ENCODE peak calls at places on chromosomes 2 and 18, in eight cellular contexts. P, C, T, X, S, I, U and D are unnamed samples.

GRCh38 chr2:157764386-157764785 is 111.7 kb downstream of the ACVR1 start:
- DNase-seq in S (no peak), C (no peak), U (no peak), I (no peak), T (no peak), X (no peak), P (no peak), D (no peak)

GRCh38 chr18:59270689-59271257 is 2.5 kb downstream of the RAX start:
- DNase-seq in X (no peak), P (no peak), I (no peak), C (no peak), S (no peak), T (no peak), U (no peak), D (no peak)

GRCh38 chr2:159399716-159400525 is 113.4 kb upstream of the WDSUB1 start:
- DNase-seq in I (peak; percentile 77), T (peak; percentile 53), C (no peak), S (no peak), P (peak; percentile 1), X (peak; percentile 11), U (no peak), D (no peak)

GRCh38 chr2:206555721-206556120 is 86.6 kb upstream of the FAM237A start:
- DNase-seq in T (no peak), X (no peak), P (peak; percentile 26), U (no peak), I (no peak), C (no peak), S (no peak), D (no peak)

GRCh38 chr2:68415521-68415920 is 50.4 kb downstream of the PLEK start:
- DNase-seq in T (no peak), C (no peak), I (no peak), P (no peak), X (no peak), S (no peak), U (no peak), D (no peak)

GRCh38 chr2:70094978-70095832 is 7.9 kb downstream of the PCBP1 start:
- DNase-seq in X (peak; percentile 70), T (no peak), I (no peak), P (peak; percentile 47), U (no peak), C (no peak), S (peak; percentile 81), D (no peak)

GRCh38 chr2:189171956-189172609 is 7.5 kb downstream of the COL5A2 start:
- DNase-seq in P (no peak), X (no peak), I (no peak), U (peak; percentile 69), T (no peak), S (no peak), C (no peak), D (no peak)

GRCh38 chr2:60555066-60555793 is 1.8 kb upstream of the BCL11A start:
- DNase-seq in C (no peak), X (peak; percentile 64), P (peak; percentile 67), S (peak; percentile 72), I (no peak), U (peak; percentile 82), T (no peak), D (peak; percentile 64)

GRCh38 chr2:118834901-118835738 is 12.3 kb downstream of the EN1 start:
- DNase-seq in I (no peak), P (no peak), C (no peak), X (no peak), T (no peak), S (no peak), U (peak; percentile 51), D (no peak)

GRCh38 chr2:223580951-223581350 is 21.2 kb downstream of the SCG2 start:
- DNase-seq in S (no peak), I (no peak), P (peak; percentile 83), T (no peak), X (peak; percentile 43), C (no peak), U (peak; percentile 32), D (no peak)

GRCh38 chr18:35463050-35463449 is 34.7 kb downstream of the INO80C start:
- DNase-seq in P (peak; percentile 21), I (no peak), C (no peak), X (no peak), U (no peak), S (no peak), T (no peak), D (no peak)

GRCh38 chr2:160220545-160221009 is 20.5 kb upstream of the ITGB6 start:
- DNase-seq in I (no peak), C (no peak), S (no peak), X (no peak), T (no peak), U (no peak), P (no peak), D (no peak)

GRCh38 chr2:208541982-208542464 is 135.4 kb downstream of the PTH2R start:
- DNase-seq in C (no peak), S (no peak), U (no peak), X (no peak), P (no peak), I (no peak), T (no peak), D (no peak)

GRCh38 chr2:164479460-164479859 is 141.8 kb downstream of the GRB14 start:
- DNase-seq in I (no peak), U (peak; percentile 62), C (no peak), S (no peak), P (peak; percentile 45), X (peak; percentile 64), T (no peak), D (peak; percentile 49)
- TF ChIP-seq CTCF in I (peak; percentile 27), U (peak; percentile 33), C (peak; percentile 51), S (no peak), P (peak; percentile 41), X (peak; percentile 85), T (peak; percentile 49), D (peak; percentile 50)

DNA sequence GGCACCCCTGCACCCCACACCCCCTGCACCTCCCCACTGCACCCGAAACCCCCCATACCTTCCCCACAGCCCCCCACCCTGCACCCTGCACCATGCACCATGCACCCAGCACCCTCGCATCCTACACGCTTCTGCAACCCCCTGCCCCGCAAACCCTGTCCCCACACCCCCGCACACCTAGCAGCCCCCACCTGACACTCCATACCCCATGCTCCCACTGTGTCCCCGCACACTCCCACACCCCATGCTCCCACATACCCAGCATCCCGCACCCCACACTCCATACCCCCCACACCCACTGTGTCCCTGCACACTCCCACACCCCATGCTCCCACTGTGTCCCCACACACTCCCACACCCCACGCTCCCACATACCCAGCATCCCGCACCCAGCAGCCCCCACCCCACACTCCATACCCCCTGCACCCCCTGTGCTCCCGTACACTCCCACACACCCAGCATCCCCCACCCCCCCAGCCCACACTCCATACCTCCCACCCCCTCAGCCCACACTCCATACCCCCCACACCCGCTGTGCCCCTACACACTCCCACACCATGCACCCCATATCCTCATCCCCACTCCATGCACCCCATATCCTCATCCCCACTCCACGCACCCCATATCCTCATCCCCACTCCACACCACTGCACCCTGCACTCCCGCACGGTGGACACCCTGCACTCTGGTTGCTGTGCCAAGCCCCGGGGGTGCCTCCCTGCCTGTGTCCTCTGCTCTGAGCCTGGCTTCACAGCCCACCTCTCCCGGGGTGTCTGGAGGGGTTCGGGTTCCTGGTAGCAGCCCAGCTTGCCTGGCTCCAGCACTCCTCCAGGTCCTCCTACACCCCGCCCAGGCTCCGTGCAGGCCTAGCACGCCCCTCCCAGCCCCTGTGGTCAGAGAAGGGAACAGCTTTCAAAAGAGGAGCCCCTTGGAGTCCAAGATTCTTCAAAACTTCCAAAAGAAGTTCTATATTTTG is 93.9 kb upstream of the CTDP1 start:
- DNase-seq in T (no peak), P (no peak), I (no peak), X (no peak), C (no peak), U (no peak), S (no peak), D (no peak)
- TF ChIP-seq CTCF in T (no peak), P (no peak), I (no peak), X (no peak), C (no peak), U (peak; percentile 3), S (no peak), D (no peak)

GRCh38 chr2:231926761-231927565 is 767 bp upstream of the NPPC start:
- DNase-seq in X (no peak), C (no peak), S (no peak), P (peak; percentile 27), U (peak; percentile 23), T (no peak), I (no peak), D (peak; percentile 30)
- TF ChIP-seq CTCF in X (no peak), C (no peak), S (peak; percentile 8), P (no peak), U (no peak), T (no peak), I (no peak), D (no peak)

DNA sequence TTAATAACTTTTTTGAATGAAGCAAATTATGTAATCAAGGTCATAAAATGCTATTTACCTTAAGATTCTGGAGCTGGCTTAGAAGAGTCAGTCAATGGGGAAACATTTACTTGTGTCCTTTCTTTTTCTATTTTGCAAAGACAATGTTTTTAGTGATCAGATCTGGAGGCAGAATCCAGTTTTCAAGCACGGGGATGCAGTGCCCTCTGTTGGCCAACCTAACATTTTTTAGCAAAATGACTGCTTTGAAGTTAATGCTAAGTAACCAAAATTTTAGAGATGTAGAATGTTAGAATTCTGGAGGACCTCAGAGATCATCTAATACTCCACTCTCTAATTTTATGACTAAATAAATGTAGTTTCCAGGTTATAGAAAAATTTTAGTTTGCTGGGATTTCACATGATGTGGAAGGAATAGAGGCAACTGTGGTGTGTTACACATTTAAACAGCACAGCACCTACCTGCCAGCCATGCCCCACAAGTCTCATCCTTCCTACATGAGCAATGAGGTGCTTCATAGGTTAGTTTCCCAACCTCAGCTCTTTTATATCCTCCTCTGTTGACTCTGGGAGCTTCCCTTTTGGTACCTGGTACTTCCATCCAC is 23.6 kb upstream of the SLC9A4 start:
- DNase-seq in P (peak; percentile 25), U (peak; percentile 51), X (peak; percentile 42), T (peak; percentile 1), I (no peak), S (peak; percentile 37), C (peak; percentile 19), D (peak; percentile 62)
- TF ChIP-seq CTCF in P (peak; percentile 74), U (peak; percentile 68), X (peak; percentile 90), T (peak; percentile 70), I (peak; percentile 67), S (peak; percentile 60), C (peak; percentile 49), D (peak; percentile 21)